ENCODE peak calls at places on chromosomes 4 and X, in eight cellular contexts. P is tibial nerve, O is vagina, W is fibroblast of the aortic adventitia, G is astrocyte of the spinal cord, X is GM06990, S is cardiac muscle cell, I is RWPE1. H is an unnamed sample.

GRCh38 chr4:41125558-41126311 is 88.6 kb downstream of the APBB2 start:
- DNase-seq in P (no peak), O (no peak), W (no peak), G (peak; percentile 55), X (no peak), S (no peak), I (no peak), H (no peak)

GRCh38 chr4:169253904-169254303 is 16.9 kb downstream of the SH3RF1 start:
- DNase-seq in P (no peak), O (no peak), W (peak; percentile 82), G (peak; percentile 92), X (no peak), S (peak; percentile 57), I (no peak), H (no peak)

GRCh38 chr4:48651869-48652447 is 128.1 kb downstream of the FRYL start:
- DNase-seq in P (no peak), O (no peak), W (peak; percentile 55), G (peak; percentile 45), X (no peak), S (no peak), I (peak; percentile 20), H (no peak)

GRCh38 chrX:130801901-130802300 is 101.1 kb downstream of the ENOX2 start:
- DNase-seq in P (no peak), O (no peak), W (peak; percentile 3), G (no peak), X (no peak), S (peak; percentile 28), I (no peak), H (no peak)

GRCh38 chr4:84914686-84915395 is 51.6 kb downstream of the WDFY3 start:
- DNase-seq in P (no peak), O (no peak), W (peak; percentile 23), G (no peak), X (no peak), S (peak; percentile 75), I (no peak), H (no peak)

GRCh38 chr4:107255114-107255513 is 219.0 kb upstream of the DKK2 start:
- DNase-seq in P (no peak), O (no peak), W (peak; percentile 12), G (no peak), X (no peak), S (peak; percentile 5), I (no peak), H (no peak)

GRCh38 chrX:10239611-10240064 is 82.9 kb downstream of the CLCN4 start:
- DNase-seq in P (peak; percentile 5), O (no peak), W (peak; percentile 70), G (peak; percentile 60), X (no peak), S (peak; percentile 49), I (no peak), H (no peak)

GRCh38 chrX:154358011-154358410 is 16.4 kb downstream of the FLNA start:
- DNase-seq in P (no peak), O (no peak), W (no peak), G (no peak), X (no peak), S (no peak), I (no peak), H (no peak)

GRCh38 chrX:26845051-26845450 is 618.1 kb downstream of the PPP4R3C start:
- DNase-seq in P (no peak), O (no peak), W (peak; percentile 52), G (peak; percentile 68), X (no peak), S (peak; percentile 12), I (no peak), H (no peak)

GRCh38 chrX:154140742-154141141 is 3.3 kb upstream of the OPN1LW start:
- DNase-seq in P (no peak), O (no peak), W (no peak), G (no peak), X (no peak), S (no peak), I (no peak), H (no peak)

GRCh38 chr4:147511005-147511660 is 30.2 kb downstream of the EDNRA start:
- DNase-seq in P (no peak), O (no peak), W (peak; percentile 32), G (no peak), X (no peak), S (no peak), I (no peak), H (no peak)

GRCh38 chrX:15143050-15143824 is 126.6 kb downstream of the ASB9 start:
- DNase-seq in P (peak; percentile 56), O (no peak), W (peak; percentile 50), G (peak; percentile 39), X (no peak), S (peak; percentile 51), I (peak; percentile 17), H (no peak)

GRCh38 chr4:51870441-51871188 is 27.7 kb downstream of the DCUN1D4 start:
- DNase-seq in P (no peak), O (no peak), W (no peak), G (peak; percentile 25), X (no peak), S (no peak), I (no peak), H (no peak)

GRCh38 chr4:7582313-7583096 is 147.8 kb upstream of the PSAPL1 start:
- DNase-seq in P (no peak), O (no peak), W (no peak), G (no peak), X (no peak), S (no peak), I (no peak), H (no peak)

GRCh38 chrX:18032486-18033221 is 171.6 kb upstream of the RAI2 start:
- DNase-seq in P (no peak), O (no peak), W (no peak), G (no peak), X (no peak), S (no peak), I (no peak), H (no peak)

GRCh38 chr4:99405433-99406115 is 29.6 kb downstream of the ADH7 start:
- DNase-seq in P (peak; percentile 93), O (no peak), W (peak; percentile 97), G (peak; percentile 81), X (peak; percentile 3), S (peak; percentile 92), I (peak; percentile 29), H (peak; percentile 32)

GRCh38 chrX:17805120-17805519 is 56.0 kb downstream of the RAI2 start:
- DNase-seq in P (no peak), O (no peak), W (no peak), G (no peak), X (no peak), S (no peak), I (no peak), H (no peak)

GRCh38 chr4:24476209-24476781 is 108.1 kb downstream of the DHX15 start:
- DNase-seq in P (no peak), O (no peak), W (peak; percentile 43), G (no peak), X (no peak), S (peak; percentile 46), I (peak; percentile 48), H (no peak)

GRCh38 chr4:187294861-187295260 is 571.2 kb upstream of the FAT1 start:
- DNase-seq in P (no peak), O (no peak), W (no peak), G (no peak), X (no peak), S (peak; percentile 6), I (peak; percentile 52), H (no peak)

GRCh38 chr4:20512053-20512810 is 188.0 kb upstream of the PACRGL start:
- DNase-seq in P (no peak), O (no peak), W (peak; percentile 26), G (no peak), X (no peak), S (peak; percentile 32), I (no peak), H (no peak)

DNA sequence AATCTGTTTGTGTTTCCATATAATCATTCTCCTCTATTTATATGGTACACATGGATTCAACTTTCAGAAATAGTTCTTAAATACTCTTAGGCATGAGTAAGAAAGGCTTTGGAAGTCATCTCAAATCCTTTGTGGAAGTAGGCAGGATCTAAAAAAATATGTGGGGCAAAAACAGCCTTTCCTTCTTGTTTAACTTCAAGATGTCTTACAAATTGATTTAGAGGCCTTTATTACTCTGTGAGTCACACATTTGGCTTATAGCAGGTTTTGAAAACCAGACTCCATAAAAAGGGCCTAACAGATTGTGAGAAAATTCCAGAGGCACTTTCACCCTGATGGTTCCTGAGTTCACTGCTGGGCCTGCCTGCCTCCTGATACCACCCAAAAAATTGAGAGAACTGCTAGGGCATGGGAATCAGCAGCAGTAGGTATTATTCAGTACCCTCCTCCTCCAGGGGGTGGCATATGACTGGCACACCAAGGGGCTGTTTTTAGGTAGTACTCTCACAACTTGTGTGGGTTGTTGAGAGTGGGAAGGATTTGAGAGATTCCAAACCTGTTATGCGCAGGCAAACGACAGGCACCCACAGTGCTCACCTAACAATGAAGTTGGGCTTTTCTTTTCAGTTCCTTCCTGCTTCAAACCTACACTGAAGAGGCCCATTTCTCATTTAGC is 162.7 kb upstream of the MBNL3 start:
- DNase-seq in P (no peak), O (peak; percentile 42), W (peak; percentile 5), G (peak; percentile 26), X (no peak), S (no peak), I (no peak), H (no peak)
- TF ChIP-seq CTCF in P (no peak), O (no peak), W (no peak), G (no peak), X (no peak), S (no peak), I (no peak), H (no peak)

GRCh38 chrX:120301497-120301896 is 9.8 kb downstream of the TMEM255A start:
- DNase-seq in P (no peak), O (no peak), W (no peak), G (no peak), X (no peak), S (no peak), I (no peak), H (no peak)
- TF ChIP-seq CTCF in P (no peak), O (no peak), W (no peak), G (no peak), X (no peak), S (no peak), I (no peak), H (no peak)

GRCh38 chr4:113878718-113879117 is 100.7 kb downstream of the ARSJ start:
- DNase-seq in P (no peak), O (no peak), W (no peak), G (peak; percentile 57), X (no peak), S (peak; percentile 24), I (no peak), H (no peak)
- TF ChIP-seq CTCF in P (no peak), O (no peak), W (peak; percentile 18), G (peak; percentile 42), X (peak; percentile 17), S (peak; percentile 34), I (no peak), H (no peak)

DNA sequence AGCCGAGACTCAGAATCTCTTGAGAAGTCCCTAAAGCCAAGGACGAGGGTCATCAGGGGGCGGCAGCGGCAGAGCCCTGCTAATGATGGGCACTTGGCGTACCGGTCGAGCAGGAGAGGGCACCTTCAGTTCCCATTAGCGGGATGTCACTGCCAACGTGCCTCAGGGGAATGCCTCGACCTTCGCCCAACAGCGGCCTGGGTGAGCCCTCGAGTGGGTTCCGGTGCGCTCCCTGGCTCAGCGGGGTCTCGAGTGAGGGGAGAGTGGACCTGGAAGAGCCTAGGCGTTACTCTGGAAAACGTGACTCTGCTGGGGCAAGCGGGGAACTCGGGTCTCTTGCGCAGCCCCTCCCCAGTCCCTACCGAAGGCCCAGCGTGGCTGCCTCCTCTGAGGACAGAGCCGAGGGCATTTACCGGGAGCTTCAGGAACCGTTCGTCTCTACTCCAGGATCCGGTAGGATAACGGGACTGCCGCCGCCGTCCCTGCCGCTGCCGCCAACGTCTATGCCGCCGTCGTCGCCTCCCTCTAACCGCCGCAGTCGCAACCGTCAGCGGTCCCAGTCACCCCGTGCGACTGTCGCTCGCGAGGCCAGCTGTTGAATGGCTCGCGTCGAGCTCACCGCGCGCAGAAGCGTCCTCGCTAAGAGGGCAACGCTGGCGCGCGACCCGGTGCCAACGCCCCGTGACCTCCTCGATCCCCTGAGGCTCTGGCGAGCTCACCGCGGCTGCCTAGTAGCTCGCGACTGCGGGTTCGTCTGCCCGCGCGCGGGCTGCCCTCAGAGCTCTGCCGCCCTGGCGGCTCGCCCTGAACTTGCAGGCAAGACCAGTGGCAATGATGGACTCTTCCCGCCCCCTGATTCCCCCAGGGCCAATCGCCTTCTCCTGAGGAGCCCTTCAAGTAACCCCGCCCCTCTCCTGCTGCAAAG is 37.1 kb downstream of the PGRMC1 start:
- DNase-seq in P (no peak), O (no peak), W (peak; percentile 7), G (peak; percentile 40), X (peak; percentile 20), S (peak; percentile 71), I (peak; percentile 41), H (peak; percentile 18)
- TF ChIP-seq CTCF in P (no peak), O (no peak), W (peak; percentile 25), G (peak; percentile 37), X (peak; percentile 6), S (peak; percentile 36), I (no peak), H (no peak)

H was measured in natural killer cell.